ENCODE peak calls at places on chromosomes 4 and X, in five cellular contexts. H is aorta, T is right atrium auricular region, Y is mesenchymal stem cell, K is GM23248. N is an unnamed sample. For H3K4me1 and H3K36me3, the result is how much of the 10 kb centered on the place peaks cover.

GRCh38 chrX:68462653-68463052 is 29.4 kb upstream of the OPHN1 start:
- DNase-seq in H (no peak), T (no peak), Y (peak), K (peak), N (peak)

GRCh38 chr4:113623274-113623894 is 138.2 kb downstream of the CAMK2D start:
- DNase-seq in H (no peak), T (no peak), Y (no peak), K (peak), N (no peak)

GRCh38 chrX:71533850-71534515 is 1.1 kb downstream of the OGT start:
- DNase-seq in H (peak), T (no peak), Y (peak), K (peak), N (peak)

GRCh38 chrX:39318497-39319343 is 517.5 kb downstream of the MID1IP1 start:
- DNase-seq in H (no peak), T (no peak), Y (no peak), K (no peak), N (no peak)

GRCh38 chr4:4384837-4385236 is 2.1 kb upstream of the NSG1 start:
- DNase-seq in H (no peak), T (no peak), Y (peak), K (peak), N (no peak)

GRCh38 chr4:114694770-114695169 is 96.2 kb downstream of the UGT8 start:
- DNase-seq in H (no peak), T (no peak), Y (peak), K (peak), N (peak)

GRCh38 chr4:4327652-4328121 is 37.6 kb downstream of the ZBTB49 start:
- DNase-seq in H (no peak), T (peak), Y (peak), K (peak), N (no peak)

GRCh38 chr4:3749081-3749480 is 17.1 kb upstream of the ADRA2C start:
- DNase-seq in H (no peak), T (no peak), Y (no peak), K (no peak), N (no peak)

GRCh38 chrX:77776648-77777047 is 9.4 kb downstream of the ATRX start:
- DNase-seq in H (no peak), T (no peak), Y (no peak), K (no peak), N (no peak)

GRCh38 chrX:102720237-102721168 is at the start of gene GPRASP3:
- DNase-seq in H (peak), T (peak), Y (peak), K (peak), N (peak)

GRCh38 chrX:150898343-150899190 is at the start of gene CD99L2:
- DNase-seq in H (peak), T (peak), Y (peak), K (peak), N (peak)

GRCh38 chrX:149513713-149514427 is 8.8 kb upstream of the IDS start:
- DNase-seq in H (no peak), T (no peak), Y (no peak), K (peak), N (no peak)

GRCh38 chr4:163556169-163556568 is 61.7 kb downstream of the TMA16 start:
- DNase-seq in H (no peak), T (no peak), Y (no peak), K (no peak), N (no peak)

GRCh38 chr4:163554870-163555465 is 60.5 kb downstream of the TMA16 start:
- DNase-seq in H (no peak), T (no peak), Y (peak), K (peak), N (peak)

GRCh38 chr4:163562496-163562895 is 68.0 kb downstream of the TMA16 start:
- DNase-seq in H (no peak), T (no peak), Y (no peak), K (no peak), N (no peak)

GRCh38 chr4:163556650-163557391 is 62.3 kb downstream of the TMA16 start:
- DNase-seq in H (no peak), T (no peak), Y (no peak), K (no peak), N (no peak)

DNA sequence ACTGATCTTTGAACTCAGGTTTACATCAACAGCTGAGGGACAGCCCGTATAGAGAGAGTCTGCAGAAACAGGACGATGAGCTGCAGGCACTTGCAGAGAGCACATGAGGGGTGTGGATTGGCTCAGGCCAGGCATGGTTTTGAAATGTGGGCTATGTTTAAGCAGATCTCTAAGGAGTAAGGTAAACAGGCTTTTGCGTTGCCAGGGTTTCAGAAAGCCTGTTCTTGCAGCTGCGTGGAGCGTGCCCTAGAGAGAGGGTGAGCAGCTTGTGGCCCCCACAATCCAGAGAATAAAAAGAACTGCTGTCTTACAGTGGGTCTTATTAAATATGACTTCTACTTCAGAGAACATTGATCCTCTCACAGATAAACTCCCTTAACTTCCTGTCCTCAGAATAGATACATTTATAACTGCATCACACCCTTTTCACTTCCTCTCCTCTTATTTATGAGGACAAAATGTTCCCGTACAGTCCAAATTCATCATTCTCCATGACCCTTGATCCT is 64.1 kb downstream of the TMA16 start:
- DNase-seq in H (no peak), T (no peak), Y (peak), K (no peak), N (peak)
- H3K4me3 ChIP-seq in H (no peak), T (no peak), Y (no peak), K (no peak), N (no peak)

GRCh38 chr4:1760521-1761001 is 32.5 kb upstream of the FGFR3 start:
- DNase-seq in H (no peak), T (no peak), Y (no peak), K (no peak), N (no peak)
- H3K4me1 ChIP-seq in H (under half), T (under half), Y (under half), K (under half), N (under half)

GRCh38 chr4:205097-205756 is 80.9 kb downstream of the ZNF718 start:
- DNase-seq in H (no peak), T (no peak), Y (no peak), K (no peak), N (no peak)

GRCh38 chr4:206054-206453 is 81.8 kb downstream of the ZNF718 start:
- DNase-seq in H (no peak), T (no peak), Y (no peak), K (no peak), N (no peak)

DNA sequence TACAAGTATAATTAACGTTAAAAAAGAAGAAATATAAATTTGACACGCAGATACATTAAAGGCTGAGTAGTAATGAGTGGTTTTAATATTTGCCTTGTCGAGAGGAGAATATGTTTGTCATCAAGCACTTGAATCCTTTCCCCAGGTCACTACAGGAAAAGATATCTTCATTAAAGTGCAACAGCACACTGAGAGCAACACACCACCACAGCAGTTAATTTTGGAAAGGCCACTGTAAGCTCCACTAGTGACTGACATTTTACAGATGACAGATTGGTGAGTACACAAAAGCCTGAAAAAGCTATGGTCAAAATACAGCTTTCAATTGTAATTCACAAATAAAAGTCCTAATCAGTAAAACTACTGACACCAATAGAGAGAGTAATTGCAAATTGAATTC is 76.6 kb downstream of the ZNF718 start:
- DNase-seq in H (no peak), T (no peak), Y (no peak), K (no peak), N (no peak)
- H3K36me3 ChIP-seq in H (under half), T (under half), Y (under half), K (under half), N (under half)

GRCh38 chr4:87213425-87213824 is 7.0 kb downstream of the KLHL8 start:
- DNase-seq in H (no peak), T (no peak), Y (peak), K (no peak), N (no peak)

GRCh38 chr4:87209182-87209581 is 11.2 kb downstream of the KLHL8 start:
- DNase-seq in H (no peak), T (no peak), Y (no peak), K (peak), N (no peak)

GRCh38 chr4:87211249-87211952 is 9.0 kb downstream of the KLHL8 start:
- DNase-seq in H (no peak), T (no peak), Y (no peak), K (no peak), N (no peak)

GRCh38 chr4:87204559-87204958 is 15.9 kb downstream of the KLHL8 start:
- DNase-seq in H (no peak), T (no peak), Y (no peak), K (no peak), N (no peak)

DNA sequence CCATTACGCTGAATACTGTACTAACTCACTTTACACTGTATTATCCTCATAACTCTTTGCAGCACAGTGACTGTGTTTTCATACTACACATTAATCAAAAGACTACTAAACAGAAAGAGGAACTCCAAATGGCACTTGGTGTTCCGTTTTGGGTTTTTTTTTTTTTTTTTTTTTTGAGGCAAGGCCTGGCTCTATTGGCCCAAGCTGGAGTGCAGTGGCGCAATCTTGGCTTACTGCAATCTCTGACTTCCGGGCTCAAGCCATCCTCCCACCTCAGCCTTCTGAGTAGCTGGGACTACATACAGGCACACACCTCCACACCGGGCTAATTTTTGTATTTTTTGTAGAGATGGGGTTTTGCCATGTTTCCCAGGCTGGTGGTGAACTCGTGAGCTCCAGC is 10.7 kb downstream of the KLHL8 start:
- DNase-seq in H (peak), T (peak), Y (no peak), K (peak), N (no peak)
- H3K4me3 ChIP-seq in H (no peak), T (no peak), Y (no peak), K (peak), N (no peak)

GRCh38 chr4:83552924-83553323 is 17.0 kb downstream of the GPAT3 start:
- DNase-seq in H (no peak), T (no peak), Y (peak), K (peak), N (no peak)
- H3K4me1 ChIP-seq in H (under half), T (under half), Y (under half), K (under half), N (under half)

GRCh38 chr4:135197650-135198049 is 996.1 kb upstream of the PABPC4L start:
- DNase-seq in H (no peak), T (no peak), Y (no peak), K (no peak), N (no peak)
- H3K36me3 ChIP-seq in H (under half), T (under half), Y (under half), K (under half), N (under half)

N was measured in CD4-positive, alpha-beta memory T cell.